ENCODE peak calls at places on chromosomes 16 and 17, in six cellular contexts. E is CD8-positive, alpha-beta T cell; W is heart left ventricle; L is pancreas; B is stomach; U is GM23338. D is an unnamed sample.
A peak's percentile ranks its signal among the peaks of the same experiment; 100 is the strongest.

GRCh38 chr17:8087075-8087941 is at the start of gene ALOX12B:
- DNase-seq in W (no peak), E (no peak), L (no peak), B (no peak), U (no peak), D (no peak)

GRCh38 chr16:17885659-17886200 is 415.0 kb upstream of the XYLT1 start:
- DNase-seq in L (no peak), E (no peak), W (no peak), U (peak; percentile 37), B (no peak), D (no peak)

GRCh38 chr16:84088695-84089395 is 27.9 kb downstream of the MBTPS1 start:
- DNase-seq in E (peak; percentile 64), L (no peak), W (peak; percentile 73), U (no peak), B (peak; percentile 44), D (peak; percentile 50)

GRCh38 chr17:54282886-54283285 is 460.2 kb downstream of the KIF2B start:
- DNase-seq in B (no peak), W (no peak), L (no peak), U (no peak), E (no peak), D (no peak)

GRCh38 chr16:86477642-86478041 is 32.7 kb upstream of the FOXF1 start:
- DNase-seq in E (no peak), B (no peak), W (no peak), U (no peak), L (no peak), D (no peak)

GRCh38 chr16:80752563-80752962 is 51.8 kb downstream of the CDYL2 start:
- DNase-seq in B (no peak), W (no peak), L (no peak), E (no peak), U (no peak), D (no peak)

GRCh38 chr17:43578699-43579569 is 32.8 kb upstream of the ETV4 start:
- DNase-seq in L (no peak), E (peak; percentile 22), W (no peak), U (peak; percentile 49), B (no peak), D (no peak)

GRCh38 chr17:42797067-42798007 is 1.2 kb downstream of the COA3 start:
- DNase-seq in B (peak; percentile 56), W (no peak), E (no peak), U (no peak), L (peak; percentile 62), D (no peak)

GRCh38 chr17:28646039-28646754 is 1.2 kb upstream of the BLTP2 start:
- DNase-seq in L (peak; percentile 34), E (no peak), U (no peak), B (no peak), W (no peak), D (no peak)

GRCh38 chr17:81702934-81703746 is at the start of gene MRPL12:
- DNase-seq in E (peak; percentile 90), W (peak; percentile 95), L (peak; percentile 94), U (peak; percentile 98), B (peak; percentile 94), D (peak; percentile 87)

GRCh38 chr17:48791128-48792032 is 25.6 kb downstream of the TTLL6 start:
- DNase-seq in B (peak; percentile 89), U (peak; percentile 97), W (peak; percentile 77), E (no peak), L (peak; percentile 72), D (no peak)

GRCh38 chr17:63171428-63172205 is 205.6 kb downstream of the TANC2 start:
- DNase-seq in U (no peak), E (no peak), W (no peak), B (no peak), L (no peak), D (no peak)

GRCh38 chr17:37180371-37180770 is 195.4 kb upstream of the C17orf78 start:
- DNase-seq in E (no peak), B (no peak), L (no peak), W (no peak), U (no peak), D (no peak)

GRCh38 chr16:89049484-89050118 is 44.1 kb upstream of the ACSF3 start:
- DNase-seq in L (no peak), W (no peak), U (no peak), E (peak; percentile 14), B (no peak), D (no peak)

GRCh38 chr16:90048737-90049330 is 28.3 kb downstream of the PRDM7 start:
- DNase-seq in E (no peak), L (no peak), B (no peak), U (no peak), W (no peak), D (no peak)

GRCh38 chr16:21697032-21697431 is 33.3 kb downstream of the OTOA start:
- DNase-seq in L (no peak), W (no peak), U (no peak), E (no peak), B (no peak), D (no peak)

GRCh38 chr16:88983771-88984687 is 7.0 kb upstream of the CBFA2T3 start:
- DNase-seq in E (no peak), W (no peak), L (no peak), U (no peak), B (no peak), D (no peak)

GRCh38 chr17:79079421-79080200 is 5.0 kb downstream of the ENGASE start:
- DNase-seq in W (no peak), B (no peak), U (no peak), L (no peak), E (no peak), D (no peak)

GRCh38 chr16:1045363-1046270 is 26.9 kb upstream of the SSTR5 start:
- DNase-seq in E (no peak), U (no peak), W (no peak), B (no peak), L (no peak), D (no peak)

GRCh38 chr16:58456193-58456592 is 43.8 kb upstream of the NDRG4 start:
- DNase-seq in B (no peak), U (no peak), L (no peak), E (no peak), W (no peak), D (no peak)

GRCh38 chr16:85459529-85460251 is 153.4 kb upstream of the GSE1 start:
- DNase-seq in B (peak; percentile 41), L (no peak), W (no peak), U (no peak), E (no peak), D (no peak)

GRCh38 chr17:28327031-28327607 is 8.1 kb downstream of the TMEM97 start:
- DNase-seq in W (no peak), B (peak; percentile 16), E (no peak), L (no peak), U (no peak), D (no peak)

GRCh38 chr17:16040710-16041251 is 41.2 kb downstream of the TTC19 start:
- DNase-seq in W (no peak), E (no peak), U (no peak), L (peak; percentile 84), B (peak; percentile 56), D (no peak)

GRCh38 chr16:54359086-54359485 is 72.5 kb upstream of the IRX3 start:
- DNase-seq in L (no peak), U (no peak), B (no peak), W (no peak), E (no peak), D (no peak)

GRCh38 chr17:44547625-44548297 is 9.5 kb upstream of the FZD2 start:
- DNase-seq in W (peak; percentile 29), L (peak; percentile 22), U (peak; percentile 79), B (no peak), E (no peak), D (no peak)

GRCh38 chr17:76500745-76501017 is 542 bp downstream of the RHBDF2 start:
- DNase-seq in E (no peak), B (no peak), U (no peak), W (no peak), L (no peak), D (no peak)

GRCh38 chr17:76504117-76504516 is 2.9 kb upstream of the RHBDF2 start:
- DNase-seq in E (no peak), U (no peak), L (no peak), W (no peak), B (no peak), D (no peak)

GRCh38 chr17:76501827-76502307 is 644 bp upstream of the RHBDF2 start:
- DNase-seq in W (no peak), U (no peak), L (peak; percentile 71), E (no peak), B (peak; percentile 48), D (no peak)

GRCh38 chr17:76501018-76501826 is at the start of gene RHBDF2:
- DNase-seq in W (peak; percentile 93), E (peak; percentile 91), L (peak; percentile 92), U (peak; percentile 90), B (peak; percentile 97), D (peak; percentile 93)

GRCh38 chr17:76502326-76503211 is 1.3 kb upstream of the RHBDF2 start:
- DNase-seq in L (no peak), W (no peak), U (no peak), B (peak; percentile 84), E (no peak), D (no peak)
- H3K4me3 ChIP-seq in L (no peak overlapping the region), W (no peak overlapping the region), U (no peak overlapping the region), B (no peak overlapping the region), E (no peak overlapping the region), D (no peak overlapping the region)

GRCh38 chr17:75945202-75945601 is 4.4 kb upstream of the FBF1 start:
- DNase-seq in L (no peak), W (no peak), B (no peak), U (no peak), E (no peak), D (no peak)
- H3K36me3 ChIP-seq in L (peaks cover 46% of the 10 kb centered on the region), W (no peaks in the 10 kb centered on the region), B (peaks cover 76% of the 10 kb centered on the region), U (peaks cover 7% of the 10 kb centered on the region), E (peaks cover 14% of the 10 kb centered on the region), D (peaks cover 4% of the 10 kb centered on the region)

GRCh38 chr17:46789610-46790009 is 28.9 kb downstream of the WNT3 start:
- DNase-seq in E (no peak), L (no peak), U (no peak), W (no peak), B (no peak), D (no peak)

GRCh38 chr17:46792071-46792470 is 26.4 kb downstream of the WNT3 start:
- DNase-seq in L (no peak), W (no peak), B (no peak), U (no peak), E (no peak), D (no peak)

GRCh38 chr17:46790216-46790615 is 28.3 kb downstream of the WNT3 start:
- DNase-seq in L (no peak), B (no peak), E (no peak), U (peak; percentile 49), W (no peak), D (no peak)

GRCh38 chr17:46793541-46793940 is 25.0 kb downstream of the WNT3 start:
- DNase-seq in U (no peak), B (no peak), L (no peak), W (no peak), E (no peak), D (no peak)

GRCh38 chr17:46791531-46791930 is 27.0 kb downstream of the WNT3 start:
- DNase-seq in B (no peak), W (no peak), E (no peak), L (no peak), U (no peak), D (no peak)
- H3K27me3 ChIP-seq in B (no peaks in the 10 kb centered on the region), W (no peaks in the 10 kb centered on the region), E (no peaks in the 10 kb centered on the region), L (no peaks in the 10 kb centered on the region), U (peaks cover 32% of the 10 kb centered on the region), D (no peaks in the 10 kb centered on the region)

DNA sequence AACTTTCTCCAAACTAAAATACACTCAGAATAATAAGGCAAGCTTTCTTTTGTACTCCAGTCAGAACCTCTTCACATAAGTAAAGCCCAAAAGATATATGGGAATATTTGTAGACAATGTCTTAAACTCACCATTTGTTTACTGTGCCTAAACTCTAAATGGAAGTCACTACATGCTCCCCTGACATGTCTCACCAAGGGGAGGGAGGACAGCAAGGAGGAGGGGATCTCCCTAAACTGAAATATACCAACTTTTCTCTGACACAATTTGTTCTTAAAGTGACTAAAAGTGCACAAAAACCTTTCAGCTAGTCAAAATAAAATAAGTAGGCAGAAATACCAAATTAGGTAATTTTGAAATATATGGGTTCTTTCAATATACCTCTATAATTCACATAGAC is 38.5 kb downstream of the GRB7 start:
- DNase-seq in L (no peak), U (no peak), E (peak; percentile 39), B (no peak), W (no peak), D (no peak)
- H3K4me3 ChIP-seq in L (no peak overlapping the region), U (no peak overlapping the region), E (peak overlapping the region; percentile 50), B (peak overlapping the region; percentile 2), W (no peak overlapping the region), D (peak overlapping the region; percentile 74)

D was measured in naive thymus-derived CD4-positive, alpha-beta T cell.